ENCODE peak calls at places on chromosomes 13 and 19, in six cellular contexts. N, K, U, Y, G and L are unnamed samples.

GRCh38 chr19:1822210-1822609 is 10.1 kb upstream of the ATP8B3 start:
- DNase-seq in N (no peak), K (no peak), U (no peak), Y (no peak), G (no peak), L (no peak)

GRCh38 chr19:5953034-5953589 is 24.8 kb downstream of the RANBP3 start:
- DNase-seq in N (no peak), K (no peak), U (no peak), Y (no peak), G (no peak), L (no peak)

GRCh38 chr13:23674795-23675640 is 104.8 kb downstream of the TNFRSF19 start:
- DNase-seq in N (no peak), K (no peak), U (no peak), Y (no peak), G (no peak), L (no peak)

GRCh38 chr13:109567315-109567714 is 219.1 kb downstream of the IRS2 start:
- DNase-seq in N (no peak), K (no peak), U (no peak), Y (no peak), G (no peak), L (no peak)

GRCh38 chr13:21124853-21125252 is 51.5 kb downstream of the SKA3 start:
- DNase-seq in N (no peak), K (peak; percentile 39), U (peak; percentile 46), Y (no peak), G (no peak), L (no peak)

GRCh38 chr13:97307882-97308624 is 85.9 kb downstream of the MBNL2 start:
- DNase-seq in N (no peak), K (peak; percentile 34), U (peak; percentile 30), Y (no peak), G (peak; percentile 48), L (no peak)

GRCh38 chr13:30577381-30577780 is 40.3 kb upstream of the USPL1 start:
- DNase-seq in N (no peak), K (no peak), U (no peak), Y (no peak), G (no peak), L (no peak)

GRCh38 chr13:57673197-57673596 is 41.7 kb downstream of the PCDH17 start:
- DNase-seq in N (no peak), K (no peak), U (peak; percentile 9), Y (no peak), G (no peak), L (no peak)

GRCh38 chr19:43651758-43652545 is 12.3 kb upstream of the CADM4 start:
- DNase-seq in N (no peak), K (peak; percentile 67), U (peak; percentile 76), Y (peak; percentile 12), G (peak; percentile 35), L (peak; percentile 47)

GRCh38 chr19:2858864-2859263 is 8.3 kb upstream of the ZNF556 start:
- DNase-seq in N (no peak), K (no peak), U (no peak), Y (no peak), G (no peak), L (no peak)

GRCh38 chr19:1214299-1214861 is 8.8 kb downstream of the STK11 start:
- DNase-seq in N (no peak), K (peak; percentile 40), U (no peak), Y (no peak), G (no peak), L (no peak)

GRCh38 chr19:10995926-10996600 is 35.2 kb downstream of the SMARCA4 start:
- DNase-seq in N (no peak), K (no peak), U (no peak), Y (no peak), G (no peak), L (no peak)

GRCh38 chr19:728011-728410 is 19.3 kb downstream of the PALM start:
- DNase-seq in N (no peak), K (no peak), U (no peak), Y (peak; percentile 12), G (peak; percentile 91), L (peak; percentile 77)

GRCh38 chr13:30818323-30818960 is 83.1 kb downstream of the ALOX5AP start:
- DNase-seq in N (no peak), K (no peak), U (no peak), Y (no peak), G (no peak), L (peak; percentile 76)

GRCh38 chr13:26377038-26377437 is 123.1 kb downstream of the CDK8 start:
- DNase-seq in N (no peak), K (no peak), U (no peak), Y (no peak), G (no peak), L (no peak)

GRCh38 chr13:80166352-80166751 is 174.6 kb downstream of the SPRY2 start:
- DNase-seq in N (no peak), K (no peak), U (no peak), Y (no peak), G (no peak), L (no peak)

GRCh38 chr19:13300421-13301030 is 150.3 kb downstream of the IER2 start:
- DNase-seq in N (no peak), K (no peak), U (no peak), Y (no peak), G (no peak), L (no peak)

GRCh38 chr13:112573710-112574109 is 14.2 kb downstream of the TUBGCP3 start:
- DNase-seq in N (no peak), K (no peak), U (no peak), Y (no peak), G (no peak), L (no peak)

GRCh38 chr19:806815-807421 is 9.7 kb downstream of the PTBP1 start:
- DNase-seq in N (no peak), K (no peak), U (no peak), Y (no peak), G (no peak), L (no peak)

GRCh38 chr13:75566658-75567057 is 17.1 kb downstream of the UCHL3 start:
- DNase-seq in N (no peak), K (no peak), U (no peak), Y (no peak), G (no peak), L (no peak)

GRCh38 chr19:2974342-2974932 is 2.9 kb upstream of the TLE6 start:
- DNase-seq in N (no peak), K (no peak), U (no peak), Y (peak; percentile 57), G (peak; percentile 32), L (peak; percentile 84)

GRCh38 chr19:13846533-13847032 is 30.4 kb upstream of the NANOS3 start:
- DNase-seq in N (peak; percentile 90), K (peak; percentile 84), U (peak; percentile 86), Y (no peak), G (peak; percentile 87), L (peak; percentile 80)

GRCh38 chr19:14375055-14375581 is 6.1 kb upstream of the ADGRE5 start:
- DNase-seq in N (peak; percentile 62), K (no peak), U (peak; percentile 27), Y (peak; percentile 14), G (peak; percentile 35), L (peak; percentile 56)

GRCh38 chr13:72521965-72522661 is 205.3 kb downstream of the MZT1 start:
- DNase-seq in N (no peak), K (peak; percentile 27), U (peak; percentile 15), Y (no peak), G (no peak), L (no peak)

GRCh38 chr13:113117335-113117872 is 5.2 kb upstream of the F10 start:
- DNase-seq in N (no peak), K (no peak), U (no peak), Y (no peak), G (no peak), L (peak; percentile 6)

GRCh38 chr13:93620366-93620765 is 393.8 kb downstream of the GPC6 start:
- DNase-seq in N (no peak), K (no peak), U (no peak), Y (no peak), G (no peak), L (no peak)

GRCh38 chr19:38417544-38418506 is 8.2 kb downstream of the RASGRP4 start:
- DNase-seq in N (peak; percentile 58), K (peak; percentile 51), U (peak; percentile 43), Y (no peak), G (peak; percentile 67), L (no peak)

GRCh38 chr19:4186087-4186993 is 3.9 kb downstream of the ANKRD24 start:
- DNase-seq in N (peak; percentile 81), K (peak; percentile 83), U (peak; percentile 71), Y (peak; percentile 23), G (peak; percentile 65), L (peak; percentile 42)

GRCh38 chr19:19552811-19553210 is 14.7 kb downstream of the CILP2 start:
- DNase-seq in N (no peak), K (no peak), U (no peak), Y (no peak), G (no peak), L (no peak)
- TF ChIP-seq CTCF in N (peak; percentile 31), K (peak; percentile 32), U (no peak), Y (no peak), G (peak; percentile 47), L (no peak)

GRCh38 chr13:98761979-98762616 is 9.6 kb upstream of the SLC15A1 start:
- DNase-seq in N (no peak), K (no peak), U (no peak), Y (no peak), G (no peak), L (no peak)

GRCh38 chr13:98768522-98768921 is 16.1 kb upstream of the SLC15A1 start:
- DNase-seq in N (no peak), K (no peak), U (no peak), Y (no peak), G (no peak), L (no peak)

GRCh38 chr13:98769736-98770135 is 17.3 kb upstream of the SLC15A1 start:
- DNase-seq in N (no peak), K (no peak), U (no peak), Y (no peak), G (no peak), L (no peak)

GRCh38 chr13:98766120-98766519 is 13.6 kb upstream of the SLC15A1 start:
- DNase-seq in N (no peak), K (no peak), U (no peak), Y (no peak), G (no peak), L (no peak)

GRCh38 chr13:98766716-98767115 is 14.2 kb upstream of the SLC15A1 start:
- DNase-seq in N (no peak), K (no peak), U (no peak), Y (no peak), G (no peak), L (no peak)
- H3K27ac ChIP-seq in N (no peak overlapping the region), K (no peak overlapping the region), U (no peak overlapping the region), Y (no peak overlapping the region), G (no peak overlapping the region), L (no peak overlapping the region)

GRCh38 chr13:95745752-95746151 is 68.8 kb downstream of the DNAJC3 start:
- DNase-seq in N (no peak), K (no peak), U (no peak), Y (no peak), G (no peak), L (no peak)
- TF ChIP-seq CTCF in N (no peak), K (no peak), U (no peak), Y (no peak), G (no peak), L (no peak)

DNA sequence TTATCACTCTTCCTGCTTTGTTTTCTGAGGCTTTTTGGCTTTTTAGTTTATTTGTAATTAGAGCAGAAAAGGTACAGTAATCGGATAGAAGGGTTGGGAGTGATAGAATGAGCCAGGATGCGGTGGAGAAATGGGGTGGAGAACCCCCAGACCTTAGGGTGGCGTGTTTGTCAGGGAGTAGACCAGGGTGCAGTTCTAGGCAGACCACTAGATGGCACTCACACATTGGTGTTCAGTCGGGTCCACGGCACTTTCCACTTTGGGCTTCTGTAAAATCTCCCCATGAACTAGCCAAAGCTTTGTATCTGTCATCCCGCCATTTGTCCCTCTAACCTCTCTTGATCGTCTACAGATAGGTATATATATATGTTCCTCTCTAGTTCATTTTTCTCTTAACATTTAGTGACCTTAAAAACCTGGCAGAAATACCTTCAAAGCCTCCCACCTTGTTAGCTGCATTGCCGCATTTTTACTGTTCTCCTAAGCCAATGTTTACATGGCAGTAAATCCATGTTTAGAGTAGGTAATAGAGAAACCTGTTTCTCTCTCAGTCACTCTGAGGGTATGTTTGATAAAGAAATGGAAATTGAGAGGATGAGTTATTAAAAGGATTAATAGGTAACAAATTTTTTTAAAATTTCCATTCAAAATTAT is 154.9 kb downstream of the TM9SF2 start:
- DNase-seq in N (peak; percentile 82), K (peak; percentile 70), U (peak; percentile 81), Y (peak; percentile 51), G (peak; percentile 41), L (peak; percentile 75)
- H3K27ac ChIP-seq in N (peak overlapping the region; percentile 29), K (no peak overlapping the region), U (no peak overlapping the region), Y (no peak overlapping the region), G (no peak overlapping the region), L (no peak overlapping the region)